ENCODE peak calls at places on chromosomes 7 and 10, in six cellular contexts. J, P, W, L, Y and B are unnamed samples.

GRCh38 chr7:151552352-151553028 is 32.8 kb upstream of the RHEB start:
- DNase-seq in J (no peak), P (no peak), W (no peak), L (no peak), Y (no peak), B (no peak)

GRCh38 chr7:12731214-12731656 is 43.8 kb downstream of the ARL4A start:
- DNase-seq in J (no peak), P (no peak), W (no peak), L (no peak), Y (peak; percentile 50), B (peak; percentile 67)

GRCh38 chr10:110779489-110779888 is 92.2 kb upstream of the PDCD4 start:
- DNase-seq in J (no peak), P (no peak), W (no peak), L (no peak), Y (no peak), B (no peak)

GRCh38 chr10:75202321-75203096 is 8.1 kb upstream of the VDAC2 start:
- DNase-seq in J (peak; percentile 49), P (peak; percentile 71), W (no peak), L (no peak), Y (peak; percentile 49), B (no peak)

GRCh38 chr7:81883801-81884393 is 114.0 kb upstream of the HGF start:
- DNase-seq in J (no peak), P (no peak), W (no peak), L (no peak), Y (no peak), B (no peak)

GRCh38 chr7:128221929-128222403 is 19.1 kb upstream of the LEP start:
- DNase-seq in J (no peak), P (peak; percentile 50), W (peak; percentile 3), L (no peak), Y (peak; percentile 85), B (no peak)

GRCh38 chr10:122703483-122704448 is 4.1 kb upstream of the C10orf120 start:
- DNase-seq in J (peak; percentile 37), P (peak; percentile 46), W (peak; percentile 16), L (peak; percentile 79), Y (peak; percentile 70), B (peak; percentile 89)

GRCh38 chr7:17090751-17091150 is 207.7 kb upstream of the AHR start:
- DNase-seq in J (no peak), P (peak; percentile 74), W (no peak), L (no peak), Y (peak; percentile 94), B (no peak)

GRCh38 chr10:71225291-71226058 is 13.1 kb downstream of the UNC5B start:
- DNase-seq in J (no peak), P (no peak), W (no peak), L (no peak), Y (no peak), B (no peak)

GRCh38 chr7:142111509-142111908 is at the start of gene MGAM2:
- DNase-seq in J (no peak), P (no peak), W (no peak), L (no peak), Y (no peak), B (no peak)

GRCh38 chr7:128879939-128880746 is 17.5 kb downstream of the ATP6V1F start:
- DNase-seq in J (peak; percentile 69), P (peak; percentile 25), W (peak; percentile 25), L (peak; percentile 76), Y (peak; percentile 72), B (peak; percentile 89)

GRCh38 chr10:71630168-71630567 is 89.4 kb downstream of the C10orf105 start:
- DNase-seq in J (no peak), P (no peak), W (no peak), L (no peak), Y (no peak), B (no peak)

GRCh38 chr7:93015193-93016084 is 102.3 kb downstream of the SAMD9 start:
- DNase-seq in J (peak; percentile 87), P (no peak), W (no peak), L (no peak), Y (no peak), B (no peak)

GRCh38 chr7:93461350-93461749 is 113.2 kb downstream of the CALCR start:
- DNase-seq in J (no peak), P (no peak), W (no peak), L (no peak), Y (no peak), B (peak; percentile 61)

GRCh38 chr10:76624470-76624869 is 1013.1 kb downstream of the KCNMA1 start:
- DNase-seq in J (no peak), P (no peak), W (no peak), L (no peak), Y (no peak), B (no peak)

GRCh38 chr7:116653646-116654045 is 18.4 kb upstream of the MET start:
- DNase-seq in J (no peak), P (no peak), W (no peak), L (no peak), Y (no peak), B (no peak)

GRCh38 chr7:1045727-1046063 is 1.3 kb downstream of the GPR146 start:
- DNase-seq in J (no peak), P (no peak), W (no peak), L (no peak), Y (no peak), B (no peak)

GRCh38 chr10:119059557-119059956 is 21.1 kb downstream of the EIF3A start:
- DNase-seq in J (no peak), P (no peak), W (no peak), L (no peak), Y (no peak), B (no peak)

GRCh38 chr10:2985729-2986232 is 81.6 kb upstream of the PFKP start:
- DNase-seq in J (peak; percentile 60), P (no peak), W (no peak), L (no peak), Y (peak; percentile 67), B (no peak)

GRCh38 chr7:76281006-76281705 is 21.3 kb upstream of the HSPB1 start:
- DNase-seq in J (no peak), P (no peak), W (no peak), L (peak; percentile 59), Y (no peak), B (no peak)

GRCh38 chr7:149720372-149721083 is 52.9 kb downstream of the ZNF467 start:
- DNase-seq in J (no peak), P (no peak), W (no peak), L (peak; percentile 53), Y (no peak), B (no peak)

GRCh38 chr7:76505168-76506080 is 4.9 kb upstream of the UPK3B start:
- DNase-seq in J (no peak), P (no peak), W (no peak), L (no peak), Y (no peak), B (peak; percentile 5)

GRCh38 chr7:128027485-128027980 is 3.7 kb downstream of the LRRC4 start:
- DNase-seq in J (no peak), P (no peak), W (no peak), L (peak; percentile 23), Y (no peak), B (no peak)

GRCh38 chr10:31457858-31458257 is 138.8 kb downstream of the ZEB1 start:
- DNase-seq in J (peak; percentile 24), P (no peak), W (no peak), L (no peak), Y (no peak), B (no peak)

GRCh38 chr10:128803790-128804189 is 663.3 kb upstream of the MGMT start:
- DNase-seq in J (no peak), P (no peak), W (no peak), L (no peak), Y (no peak), B (peak; percentile 30)

GRCh38 chr10:17175551-17175950 is 25.9 kb downstream of the TRDMT1 start:
- DNase-seq in J (peak; percentile 34), P (peak; percentile 38), W (no peak), L (no peak), Y (peak; percentile 65), B (no peak)

GRCh38 chr7:901388-902154 is 25.2 kb downstream of the GET4 start:
- DNase-seq in J (peak; percentile 90), P (no peak), W (peak; percentile 90), L (peak; percentile 89), Y (peak; percentile 92), B (peak; percentile 92)

GRCh38 chr10:52423369-52423768 is 109.3 kb downstream of the DKK1 start:
- DNase-seq in J (no peak), P (no peak), W (no peak), L (no peak), Y (peak; percentile 22), B (no peak)

GRCh38 chr7:150974468-150975391 is 3.4 kb downstream of the KCNH2 start:
- DNase-seq in J (peak; percentile 50), P (no peak), W (no peak), L (peak; percentile 74), Y (peak; percentile 28), B (peak; percentile 54)

GRCh38 chr10:1212571-1213141 is 156.5 kb downstream of the WDR37 start:
- DNase-seq in J (no peak), P (no peak), W (no peak), L (no peak), Y (no peak), B (no peak)

GRCh38 chr7:116525298-116525912 is 569 bp downstream of the CAV1 start:
- DNase-seq in J (peak; percentile 41), P (no peak), W (no peak), L (peak; percentile 25), Y (peak; percentile 42), B (peak; percentile 37)

GRCh38 chr10:84333864-84334451 is 5.6 kb downstream of the CCSER2 start:
- DNase-seq in J (no peak), P (no peak), W (no peak), L (no peak), Y (peak; percentile 53), B (peak; percentile 53)

GRCh38 chr10:422232-422631 is 267.2 kb downstream of the DIP2C start:
- DNase-seq in J (no peak), P (no peak), W (no peak), L (no peak), Y (no peak), B (no peak)

GRCh38 chr7:129213828-129214227 is 11.0 kb upstream of the AHCYL2 start:
- DNase-seq in J (no peak), P (no peak), W (no peak), L (no peak), Y (peak; percentile 20), B (peak; percentile 80)

GRCh38 chr10:4280481-4281206 is 495.6 kb upstream of the KLF6 start:
- DNase-seq in J (peak; percentile 52), P (peak; percentile 62), W (no peak), L (no peak), Y (peak; percentile 62), B (no peak)

GRCh38 chr10:98224509-98224908 is 43.5 kb downstream of the LOXL4 start:
- DNase-seq in J (no peak), P (no peak), W (no peak), L (no peak), Y (peak; percentile 53), B (no peak)

GRCh38 chr7:45070254-45070642 is 18.5 kb downstream of the NACAD start:
- DNase-seq in J (no peak), P (no peak), W (no peak), L (no peak), Y (no peak), B (no peak)

GRCh38 chr7:100602889-100603696 is 930 bp downstream of the PCOLCE start:
- DNase-seq in J (peak; percentile 72), P (peak; percentile 74), W (no peak), L (peak; percentile 83), Y (peak; percentile 73), B (peak; percentile 94)

GRCh38 chr7:21169667-21170605 is 257.9 kb upstream of the SP4 start:
- DNase-seq in J (no peak), P (no peak), W (no peak), L (peak; percentile 38), Y (no peak), B (peak; percentile 95)

GRCh38 chr7:43170571-43170970 is 58.1 kb downstream of the HECW1 start:
- DNase-seq in J (no peak), P (no peak), W (no peak), L (no peak), Y (no peak), B (no peak)